ENCODE peak calls at places on chromosomes 6 and 20, in eight cellular contexts. W is CD8-positive, alpha-beta memory T cell; X is Kasumi-1; D is effector CD4-positive, alpha-beta T cell; B is ELR; E is ELF-1; M is HuH-7; U is DMS 273 treated with DMSO at 0.1 percent for 48 hours. O is an unnamed sample.

GRCh38 chr6:49409951-49410542 is 53.0 kb downstream of the MMUT start:
- DNase-seq in W (peak), X (peak), D (peak), B (peak), E (peak), M (peak), U (peak), O (peak)

GRCh38 chr6:42367353-42368011 is 84.2 kb downstream of the TRERF1 start:
- DNase-seq in W (peak), X (peak), D (no peak), B (no peak), E (no peak), M (no peak), U (no peak), O (no peak)

GRCh38 chr20:40563296-40563950 is 125.6 kb downstream of the MAFB start:
- DNase-seq in W (no peak), X (no peak), D (no peak), B (peak), E (no peak), M (no peak), U (no peak), O (no peak)

GRCh38 chr6:125789576-125790402 is 971 bp upstream of the NCOA7 start:
- DNase-seq in W (peak), X (peak), D (peak), B (peak), E (peak), M (peak), U (peak), O (peak)

GRCh38 chr6:81735756-81736380 is 16.6 kb downstream of the TENT5A start:
- DNase-seq in W (no peak), X (no peak), D (no peak), B (peak), E (no peak), M (no peak), U (no peak), O (no peak)

GRCh38 chr6:12729467-12729866 is 12.9 kb downstream of the PHACTR1 start:
- DNase-seq in W (no peak), X (no peak), D (no peak), B (no peak), E (peak), M (no peak), U (no peak), O (no peak)

GRCh38 chr20:21052686-21053001 is 53.5 kb downstream of the LINC00237 start:
- DNase-seq in W (no peak), X (no peak), D (no peak), B (no peak), E (no peak), M (no peak), U (no peak), O (no peak)

GRCh38 chr6:88115307-88115706 is 50.8 kb downstream of the CNR1 start:
- DNase-seq in W (no peak), X (no peak), D (no peak), B (no peak), E (no peak), M (no peak), U (no peak), O (no peak)

GRCh38 chr6:152727507-152727906 is 23.1 kb upstream of the VIP start:
- DNase-seq in W (no peak), X (no peak), D (no peak), B (no peak), E (peak), M (peak), U (no peak), O (no peak)

GRCh38 chr20:9617940-9618339 is 103.5 kb downstream of the LAMP5 start:
- DNase-seq in W (no peak), X (peak), D (no peak), B (peak), E (no peak), M (peak), U (peak), O (no peak)

GRCh38 chr6:155327326-155328073 is 13.2 kb upstream of the TFB1M start:
- DNase-seq in W (peak), X (peak), D (peak), B (peak), E (peak), M (no peak), U (no peak), O (peak)

GRCh38 chr6:44735631-44735963 is 348.1 kb downstream of the CDC5L start:
- DNase-seq in W (no peak), X (no peak), D (no peak), B (peak), E (no peak), M (no peak), U (no peak), O (no peak)

GRCh38 chr6:151021878-151022277 is 156.4 kb downstream of the MTHFD1L start:
- DNase-seq in W (no peak), X (no peak), D (no peak), B (peak), E (peak), M (no peak), U (no peak), O (no peak)

GRCh38 chr20:34458631-34459030 is 57.6 kb upstream of the DYNLRB1 start:
- DNase-seq in W (no peak), X (no peak), D (no peak), B (peak), E (no peak), M (no peak), U (no peak), O (no peak)

GRCh38 chr6:90295854-90296345 is 743 bp downstream of the BACH2 start:
- DNase-seq in W (peak), X (peak), D (peak), B (peak), E (peak), M (peak), U (no peak), O (peak)

GRCh38 chr6:148074735-148075134 is 267.9 kb upstream of the SASH1 start:
- DNase-seq in W (no peak), X (no peak), D (no peak), B (no peak), E (no peak), M (no peak), U (no peak), O (no peak)

GRCh38 chr6:36623547-36624459 is 29.6 kb downstream of the SRSF3 start:
- DNase-seq in W (peak), X (peak), D (peak), B (peak), E (peak), M (peak), U (peak), O (peak)

GRCh38 chr6:50850860-50851259 is 32.2 kb downstream of the TFAP2B start:
- DNase-seq in W (no peak), X (no peak), D (no peak), B (no peak), E (no peak), M (no peak), U (no peak), O (no peak)